ENCODE peak calls at places on chromosomes 4 and X, in ten cellular contexts. P, D, C, X, R, T, O, U, J and H are unnamed samples.

GRCh38 chr4:2357821-2358745 is 60.4 kb downstream of the ZFYVE28 start:
- DNase-seq in P (no peak), D (no peak), C (no peak), X (no peak), R (no peak), T (no peak), O (no peak), U (no peak), J (no peak), H (no peak)

GRCh38 chr4:119240128-119240527 is 27.6 kb downstream of the USP53 start:
- DNase-seq in P (no peak), D (no peak), C (no peak), X (no peak), R (no peak), T (no peak), O (no peak), U (no peak), J (no peak), H (no peak)

GRCh38 chrX:17521871-17522693 is 147.1 kb downstream of the NHS start:
- DNase-seq in P (peak), D (peak), C (peak), X (no peak), R (peak), T (no peak), O (peak), U (peak), J (peak), H (no peak)

GRCh38 chr4:183960021-183960420 is 54.9 kb downstream of the STOX2 start:
- DNase-seq in P (no peak), D (peak), C (peak), X (peak), R (peak), T (peak), O (peak), U (peak), J (peak), H (no peak)

GRCh38 chr4:56619816-56620215 is 61.3 kb downstream of the HOPX start:
- DNase-seq in P (no peak), D (no peak), C (no peak), X (no peak), R (no peak), T (no peak), O (no peak), U (no peak), J (no peak), H (no peak)

GRCh38 chrX:25976683-25977310 is 161.3 kb upstream of the MAGEB18 start:
- DNase-seq in P (no peak), D (no peak), C (no peak), X (no peak), R (no peak), T (no peak), O (no peak), U (no peak), J (no peak), H (no peak)

GRCh38 chr4:185396724-185397402 is at the start of gene ANKRD37:
- DNase-seq in P (no peak), D (no peak), C (peak), X (no peak), R (peak), T (no peak), O (peak), U (no peak), J (peak), H (no peak)

GRCh38 chr4:118757761-118758213 is 72.6 kb downstream of the METTL14 start:
- DNase-seq in P (no peak), D (no peak), C (peak), X (no peak), R (peak), T (no peak), O (peak), U (no peak), J (no peak), H (no peak)

DNA sequence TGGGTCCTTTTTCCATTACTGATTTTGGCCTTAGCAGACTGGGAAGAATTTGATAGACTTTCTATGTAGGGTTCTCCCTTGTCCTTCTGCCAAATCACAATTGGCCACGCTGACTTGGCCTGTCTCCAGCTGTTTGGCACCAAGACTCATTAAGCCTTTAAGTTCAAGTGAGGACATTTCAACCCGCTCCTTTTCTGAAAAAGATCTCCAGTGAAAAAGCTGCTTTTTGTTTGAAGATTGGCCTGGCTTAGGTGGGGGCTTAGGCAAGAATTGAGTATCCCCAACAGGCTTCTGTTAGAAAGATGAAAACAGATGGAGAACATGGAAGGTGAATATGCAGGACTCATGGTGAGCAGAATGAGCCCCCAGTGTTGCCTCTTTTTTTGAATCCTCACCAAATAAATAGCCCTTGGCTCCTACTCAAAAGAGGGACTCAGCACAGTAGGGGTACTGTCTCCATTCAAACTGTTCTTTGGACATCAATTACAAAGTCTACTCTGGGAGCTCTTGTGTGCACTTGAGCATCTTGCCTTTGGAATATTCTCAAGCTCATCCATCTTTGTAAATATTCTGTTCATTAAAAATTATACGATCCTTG is 28.4 kb upstream of the LIMCH1 start:
- DNase-seq in P (no peak), D (no peak), C (no peak), X (no peak), R (no peak), T (no peak), O (no peak), U (no peak), J (peak), H (no peak)
- TF ChIP-seq CTCF in P (no peak), D (no peak), C (no peak), X (no peak), R (no peak), T (no peak), O (no peak), U (no peak), J (no peak), H (no peak)

GRCh38 chr4:140187316-140187695 is 33.3 kb upstream of the MAML3 start:
- DNase-seq in P (no peak), D (no peak), C (peak), X (no peak), R (peak), T (no peak), O (no peak), U (no peak), J (no peak), H (no peak)
- TF ChIP-seq CTCF in P (no peak), D (no peak), C (no peak), X (no peak), R (no peak), T (no peak), O (no peak), U (no peak), J (no peak), H (no peak)

DNA sequence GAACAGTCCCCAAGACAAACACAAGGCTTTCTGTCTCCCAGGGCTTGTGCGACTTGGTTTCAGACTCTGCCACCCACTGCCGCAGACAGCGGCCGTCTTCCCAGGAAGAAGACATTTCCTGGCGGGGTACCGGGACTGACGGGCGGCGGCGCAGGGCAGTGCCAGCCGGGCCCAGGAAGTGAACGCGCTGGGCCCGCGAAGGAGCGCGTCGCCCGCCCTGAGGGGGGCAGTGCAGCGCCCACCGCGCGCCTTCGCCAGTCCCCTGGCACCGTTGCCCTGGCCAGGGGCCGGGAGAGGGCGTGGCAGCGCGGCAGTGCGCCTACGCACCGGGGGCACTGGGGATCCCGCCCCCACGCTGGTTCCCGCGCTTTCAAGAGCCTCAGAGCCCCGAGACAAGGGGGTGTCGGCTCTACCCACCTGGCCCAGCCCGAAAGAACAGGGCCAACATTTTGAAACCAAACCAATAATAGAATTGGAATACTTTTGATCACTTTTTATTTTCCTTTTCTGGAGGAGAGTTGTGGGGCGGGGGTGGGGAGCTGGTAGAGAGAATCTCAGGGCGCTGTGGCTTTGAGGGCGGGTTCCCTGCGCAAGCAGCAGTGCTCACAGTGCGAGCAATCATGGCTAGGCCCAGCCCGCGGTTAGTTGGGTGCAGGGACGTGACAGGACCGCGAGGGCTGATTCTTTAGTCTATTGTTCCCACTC is 23.6 kb upstream of the APLN start:
- DNase-seq in P (peak), D (peak), C (no peak), X (peak), R (no peak), T (peak), O (no peak), U (peak), J (peak), H (no peak)
- TF ChIP-seq CTCF in P (peak), D (no peak), C (no peak), X (peak), R (peak), T (peak), O (no peak), U (no peak), J (peak), H (no peak)

GRCh38 chr4:121114756-121115155 is 42.4 kb upstream of the NDNF start:
- DNase-seq in P (no peak), D (no peak), C (no peak), X (no peak), R (no peak), T (no peak), O (no peak), U (no peak), J (no peak), H (no peak)

GRCh38 chr4:121108557-121108956 is 36.2 kb upstream of the NDNF start:
- DNase-seq in P (no peak), D (no peak), C (no peak), X (no peak), R (no peak), T (no peak), O (no peak), U (no peak), J (no peak), H (no peak)

GRCh38 chr4:121113680-121114079 is 41.3 kb upstream of the NDNF start:
- DNase-seq in P (peak), D (no peak), C (no peak), X (no peak), R (no peak), T (no peak), O (no peak), U (no peak), J (no peak), H (no peak)

GRCh38 chr4:121107507-121107906 is 35.2 kb upstream of the NDNF start:
- DNase-seq in P (no peak), D (no peak), C (no peak), X (no peak), R (no peak), T (no peak), O (no peak), U (no peak), J (no peak), H (no peak)

GRCh38 chr4:121112530-121112929 is 40.2 kb upstream of the NDNF start:
- DNase-seq in P (no peak), D (no peak), C (peak), X (no peak), R (no peak), T (no peak), O (peak), U (no peak), J (no peak), H (no peak)
- TF ChIP-seq CTCF in P (peak), D (no peak), C (peak), X (no peak), R (peak), T (no peak), O (peak), U (no peak), J (peak), H (no peak)

DNA sequence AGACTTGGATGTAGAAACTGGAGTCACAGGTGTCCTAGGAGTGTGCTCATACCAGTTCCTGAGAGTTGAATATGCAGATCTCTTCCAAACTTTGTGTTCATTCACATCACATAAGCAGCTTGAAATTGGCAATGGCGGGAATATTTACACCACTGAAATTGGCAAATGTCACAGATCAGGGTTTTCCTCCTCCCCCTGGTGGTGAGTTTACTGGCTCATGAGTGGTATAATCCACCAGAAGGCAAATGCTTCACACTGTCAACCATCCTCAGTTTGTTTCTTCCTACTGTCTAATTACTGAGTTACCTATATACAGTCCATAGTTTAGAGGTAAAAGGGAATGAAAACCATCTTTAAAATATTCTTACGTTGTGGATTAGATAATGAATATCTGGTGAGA is 193.3 kb upstream of the BANK1 start:
- DNase-seq in P (peak), D (no peak), C (no peak), X (no peak), R (no peak), T (peak), O (no peak), U (no peak), J (no peak), H (no peak)
- TF ChIP-seq CTCF in P (peak), D (no peak), C (peak), X (no peak), R (peak), T (peak), O (peak), U (no peak), J (no peak), H (no peak)

GRCh38 chr4:7909463-7909862 is 30.2 kb downstream of the AFAP1 start:
- DNase-seq in P (no peak), D (no peak), C (peak), X (no peak), R (no peak), T (no peak), O (peak), U (no peak), J (no peak), H (no peak)
- TF ChIP-seq CTCF in P (no peak), D (no peak), C (no peak), X (no peak), R (no peak), T (no peak), O (no peak), U (no peak), J (no peak), H (no peak)

DNA sequence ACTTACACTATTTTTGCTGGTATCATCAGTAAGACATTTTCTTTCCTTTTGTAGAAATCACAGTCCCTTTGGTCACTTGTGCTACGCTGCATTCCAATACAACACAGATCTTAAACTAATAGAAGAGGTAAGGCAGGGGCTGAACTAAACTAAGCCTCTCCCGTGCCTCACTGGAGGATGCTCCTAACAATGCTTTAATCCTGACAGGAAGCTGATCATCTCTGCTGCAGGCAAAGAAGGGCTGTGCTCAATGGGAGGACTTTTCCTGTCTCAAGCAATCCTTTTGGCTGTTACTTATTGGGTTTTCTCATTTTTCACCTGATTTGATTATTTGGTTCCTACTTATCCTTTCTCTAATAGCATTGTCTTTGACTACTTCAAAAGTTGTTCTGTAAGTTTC is 583.1 kb downstream of the INPP4B start:
- DNase-seq in P (no peak), D (no peak), C (no peak), X (no peak), R (no peak), T (no peak), O (no peak), U (no peak), J (no peak), H (no peak)
- TF ChIP-seq CTCF in P (no peak), D (no peak), C (no peak), X (no peak), R (no peak), T (no peak), O (no peak), U (no peak), J (no peak), H (no peak)

DNA sequence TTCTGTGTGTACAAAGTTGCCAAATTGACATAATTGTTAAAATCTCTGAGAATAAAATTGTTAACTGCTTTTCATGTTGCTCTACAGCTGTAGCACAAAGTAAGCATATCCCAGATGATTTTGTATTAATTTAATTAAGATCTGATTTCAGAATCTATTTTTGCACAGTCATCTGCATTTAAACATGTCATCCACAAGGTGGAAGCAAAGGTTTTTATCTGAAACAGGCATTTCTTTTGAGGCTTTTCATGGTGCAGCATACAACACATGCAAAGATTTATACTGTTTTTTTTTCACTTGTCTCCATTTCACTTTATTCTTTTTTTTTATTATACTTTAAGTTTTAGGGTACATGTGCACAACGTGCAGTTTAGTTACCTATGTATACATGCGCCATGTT is 51.2 kb downstream of the GC start:
- DNase-seq in P (no peak), D (no peak), C (peak), X (no peak), R (peak), T (peak), O (peak), U (no peak), J (no peak), H (no peak)
- TF ChIP-seq CTCF in P (peak), D (no peak), C (peak), X (no peak), R (peak), T (no peak), O (peak), U (no peak), J (peak), H (no peak)